ENCODE peak calls at places on chromosomes 3 and 15, in eight cellular contexts. One of them, this sample, is unnamed.

GRCh38 chr15:65249641-65250040 is 37.0 kb downstream of the PARP16 start:
- DNase-seq in adrenal gland: no peak
- DNase-seq in NB4: no peak
- DNase-seq in GM12878: peak
- DNase-seq in heart left ventricle: no peak
- DNase-seq in upper lobe of right lung: no peak
- DNase-seq in IMR-90: peak
- DNase-seq in CD8-positive, alpha-beta T cell: no peak
- DNase-seq in this sample: no peak

GRCh38 chr15:32866486-32867312 is 148.9 kb downstream of the GREM1 start:
- DNase-seq in IMR-90: peak
- DNase-seq in heart left ventricle: no peak
- DNase-seq in CD8-positive, alpha-beta T cell: no peak
- DNase-seq in NB4: peak
- DNase-seq in GM12878: no peak
- DNase-seq in upper lobe of right lung: no peak
- DNase-seq in adrenal gland: no peak
- DNase-seq in this sample: no peak

GRCh38 chr3:132723024-132723462 is 834 bp upstream of the NPHP3 start:
- DNase-seq in adrenal gland: no peak
- DNase-seq in heart left ventricle: no peak
- DNase-seq in CD8-positive, alpha-beta T cell: no peak
- DNase-seq in IMR-90: no peak
- DNase-seq in NB4: no peak
- DNase-seq in upper lobe of right lung: no peak
- DNase-seq in GM12878: no peak
- DNase-seq in this sample: no peak

GRCh38 chr3:161051856-161052255 is 53.3 kb downstream of the B3GALNT1 start:
- DNase-seq in heart left ventricle: no peak
- DNase-seq in IMR-90: no peak
- DNase-seq in adrenal gland: no peak
- DNase-seq in NB4: no peak
- DNase-seq in upper lobe of right lung: no peak
- DNase-seq in GM12878: no peak
- DNase-seq in CD8-positive, alpha-beta T cell: no peak
- DNase-seq in this sample: no peak

GRCh38 chr15:41207687-41208448 is 22.7 kb downstream of the EXD1 start:
- DNase-seq in GM12878: no peak
- DNase-seq in upper lobe of right lung: no peak
- DNase-seq in adrenal gland: no peak
- DNase-seq in NB4: no peak
- DNase-seq in IMR-90: peak
- DNase-seq in heart left ventricle: no peak
- DNase-seq in CD8-positive, alpha-beta T cell: no peak
- DNase-seq in this sample: no peak

GRCh38 chr3:132872711-132873110 is 150.5 kb upstream of the NPHP3 start:
- DNase-seq in IMR-90: no peak
- DNase-seq in adrenal gland: no peak
- DNase-seq in NB4: no peak
- DNase-seq in upper lobe of right lung: no peak
- DNase-seq in heart left ventricle: no peak
- DNase-seq in GM12878: no peak
- DNase-seq in CD8-positive, alpha-beta T cell: no peak
- DNase-seq in this sample: no peak

GRCh38 chr15:62519900-62520299 is 354.8 kb upstream of the C2CD4B start:
- DNase-seq in upper lobe of right lung: no peak
- DNase-seq in heart left ventricle: no peak
- DNase-seq in IMR-90: no peak
- DNase-seq in CD8-positive, alpha-beta T cell: no peak
- DNase-seq in GM12878: no peak
- DNase-seq in adrenal gland: no peak
- DNase-seq in NB4: no peak
- DNase-seq in this sample: no peak

GRCh38 chr3:23607184-23607847 is 198.4 kb upstream of the UBE2E1 start:
- DNase-seq in upper lobe of right lung: no peak
- DNase-seq in adrenal gland: no peak
- DNase-seq in NB4: no peak
- DNase-seq in heart left ventricle: no peak
- DNase-seq in IMR-90: peak
- DNase-seq in CD8-positive, alpha-beta T cell: no peak
- DNase-seq in GM12878: no peak
- DNase-seq in this sample: no peak

GRCh38 chr3:44867421-44868111 is 5.9 kb downstream of the TMEM42 start:
- DNase-seq in IMR-90: no peak
- DNase-seq in CD8-positive, alpha-beta T cell: no peak
- DNase-seq in upper lobe of right lung: no peak
- DNase-seq in adrenal gland: no peak
- DNase-seq in NB4: no peak
- DNase-seq in heart left ventricle: no peak
- DNase-seq in GM12878: no peak
- DNase-seq in this sample: no peak

GRCh38 chr15:51289290-51289689 is 49.1 kb downstream of the CYP19A1 start:
- DNase-seq in NB4: no peak
- DNase-seq in GM12878: no peak
- DNase-seq in heart left ventricle: no peak
- DNase-seq in adrenal gland: no peak
- DNase-seq in upper lobe of right lung: no peak
- DNase-seq in CD8-positive, alpha-beta T cell: no peak
- DNase-seq in IMR-90: no peak
- DNase-seq in this sample: no peak

GRCh38 chr15:75646944-75647364 is 758 bp upstream of the SNX33 start:
- DNase-seq in NB4: peak
- DNase-seq in heart left ventricle: peak
- DNase-seq in upper lobe of right lung: peak
- DNase-seq in CD8-positive, alpha-beta T cell: peak
- DNase-seq in IMR-90: no peak
- DNase-seq in GM12878: no peak
- DNase-seq in adrenal gland: peak
- DNase-seq in this sample: peak

GRCh38 chr15:73237910-73238309 is 130.8 kb downstream of the HCN4 start:
- DNase-seq in heart left ventricle: no peak
- DNase-seq in IMR-90: no peak
- DNase-seq in NB4: no peak
- DNase-seq in adrenal gland: no peak
- DNase-seq in GM12878: no peak
- DNase-seq in upper lobe of right lung: no peak
- DNase-seq in CD8-positive, alpha-beta T cell: no peak
- DNase-seq in this sample: no peak

GRCh38 chr3:127140501-127141460 is 52.1 kb upstream of the PRR23E start:
- DNase-seq in adrenal gland: no peak
- DNase-seq in NB4: no peak
- DNase-seq in CD8-positive, alpha-beta T cell: no peak
- DNase-seq in IMR-90: no peak
- DNase-seq in upper lobe of right lung: no peak
- DNase-seq in heart left ventricle: no peak
- DNase-seq in GM12878: no peak
- DNase-seq in this sample: no peak

GRCh38 chr3:18189651-18190050 is 235.5 kb downstream of the SATB1 start:
- DNase-seq in CD8-positive, alpha-beta T cell: no peak
- DNase-seq in IMR-90: peak
- DNase-seq in heart left ventricle: no peak
- DNase-seq in GM12878: no peak
- DNase-seq in adrenal gland: no peak
- DNase-seq in NB4: no peak
- DNase-seq in upper lobe of right lung: no peak
- DNase-seq in this sample: no peak

GRCh38 chr3:175526609-175527280 is 667.6 kb downstream of the NAALADL2 start:
- DNase-seq in GM12878: no peak
- DNase-seq in IMR-90: peak
- DNase-seq in NB4: peak
- DNase-seq in upper lobe of right lung: no peak
- DNase-seq in adrenal gland: no peak
- DNase-seq in CD8-positive, alpha-beta T cell: no peak
- DNase-seq in heart left ventricle: no peak
- DNase-seq in this sample: no peak
- H3K4me3 ChIP-seq in GM12878: no peak
- H3K4me3 ChIP-seq in IMR-90: peak
- H3K4me3 ChIP-seq in NB4: peak
- H3K4me3 ChIP-seq in upper lobe of right lung: peak
- H3K4me3 ChIP-seq in adrenal gland: peak
- H3K4me3 ChIP-seq in CD8-positive, alpha-beta T cell: no peak
- H3K4me3 ChIP-seq in heart left ventricle: peak
- H3K4me3 ChIP-seq in this sample: no peak

DNA sequence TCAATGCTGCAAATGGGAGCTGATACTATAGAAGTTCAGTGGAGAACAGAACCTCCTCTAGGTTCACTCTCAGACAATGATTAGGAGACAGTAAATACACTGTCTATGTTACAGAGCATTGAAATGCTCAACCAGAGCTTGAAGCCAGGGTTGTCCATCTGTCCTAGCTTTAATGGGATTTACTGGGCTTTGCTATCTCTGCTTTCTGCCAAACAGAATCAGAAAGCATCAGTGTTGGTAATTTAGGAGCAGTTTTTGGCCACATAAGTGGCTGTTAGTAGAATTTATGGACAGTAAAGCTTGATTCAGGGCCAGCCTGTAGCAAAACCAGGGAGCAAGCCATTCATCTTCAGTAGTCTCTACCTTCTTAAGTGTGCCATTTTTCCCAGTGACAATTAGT is 396.3 kb downstream of the LSAMP start:
- DNase-seq in NB4: no peak
- DNase-seq in IMR-90: no peak
- DNase-seq in upper lobe of right lung: no peak
- DNase-seq in heart left ventricle: no peak
- DNase-seq in adrenal gland: no peak
- DNase-seq in GM12878: no peak
- DNase-seq in CD8-positive, alpha-beta T cell: no peak
- DNase-seq in this sample: no peak
- H3K4me3 ChIP-seq in NB4: no peak
- H3K4me3 ChIP-seq in IMR-90: no peak
- H3K4me3 ChIP-seq in upper lobe of right lung: no peak
- H3K4me3 ChIP-seq in heart left ventricle: no peak
- H3K4me3 ChIP-seq in adrenal gland: no peak
- H3K4me3 ChIP-seq in GM12878: no peak
- H3K4me3 ChIP-seq in CD8-positive, alpha-beta T cell: no peak
- H3K4me3 ChIP-seq in this sample: no peak

GRCh38 chr3:59046839-59047238 is 3.0 kb downstream of the CFAP20DC start:
- DNase-seq in NB4: no peak
- DNase-seq in GM12878: no peak
- DNase-seq in CD8-positive, alpha-beta T cell: no peak
- DNase-seq in adrenal gland: no peak
- DNase-seq in upper lobe of right lung: no peak
- DNase-seq in heart left ventricle: no peak
- DNase-seq in IMR-90: no peak
- DNase-seq in this sample: no peak
- H3K4me3 ChIP-seq in NB4: no peak
- H3K4me3 ChIP-seq in GM12878: no peak
- H3K4me3 ChIP-seq in CD8-positive, alpha-beta T cell: no peak
- H3K4me3 ChIP-seq in adrenal gland: no peak
- H3K4me3 ChIP-seq in upper lobe of right lung: no peak
- H3K4me3 ChIP-seq in heart left ventricle: no peak
- H3K4me3 ChIP-seq in IMR-90: no peak
- H3K4me3 ChIP-seq in this sample: no peak

DNA sequence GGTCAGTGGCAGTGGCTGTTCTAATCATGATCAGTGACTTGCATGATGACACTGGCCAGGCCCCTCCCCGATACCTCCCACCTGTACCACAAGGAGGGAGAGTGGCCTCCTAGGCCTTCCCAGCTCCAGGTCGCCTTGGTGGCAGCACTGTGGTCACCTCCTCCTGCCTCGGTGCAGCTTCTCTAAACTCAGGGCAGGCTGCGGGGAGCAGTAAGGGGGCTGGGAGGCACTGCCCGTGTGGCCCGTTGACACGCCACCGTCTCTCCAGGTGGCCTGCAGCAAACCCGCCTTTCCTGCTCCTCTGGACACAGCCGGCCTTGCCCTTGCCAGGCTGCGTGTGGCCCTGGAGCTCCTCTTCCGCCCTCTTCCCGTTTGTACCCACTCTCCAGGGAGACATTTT is 184.1 kb downstream of the XXYLT1 start:
- DNase-seq in CD8-positive, alpha-beta T cell: no peak
- DNase-seq in NB4: no peak
- DNase-seq in adrenal gland: no peak
- DNase-seq in IMR-90: no peak
- DNase-seq in upper lobe of right lung: peak
- DNase-seq in heart left ventricle: no peak
- DNase-seq in GM12878: no peak
- DNase-seq in this sample: peak
- H3K4me3 ChIP-seq in CD8-positive, alpha-beta T cell: no peak
- H3K4me3 ChIP-seq in NB4: no peak
- H3K4me3 ChIP-seq in adrenal gland: no peak
- H3K4me3 ChIP-seq in IMR-90: no peak
- H3K4me3 ChIP-seq in upper lobe of right lung: no peak
- H3K4me3 ChIP-seq in heart left ventricle: no peak
- H3K4me3 ChIP-seq in GM12878: no peak
- H3K4me3 ChIP-seq in this sample: no peak

GRCh38 chr3:4584537-4585249 is 91.5 kb downstream of the ITPR1 start:
- DNase-seq in heart left ventricle: peak
- DNase-seq in upper lobe of right lung: no peak
- DNase-seq in GM12878: peak
- DNase-seq in adrenal gland: no peak
- DNase-seq in NB4: peak
- DNase-seq in IMR-90: peak
- DNase-seq in CD8-positive, alpha-beta T cell: no peak
- DNase-seq in this sample: peak
- H3K4me3 ChIP-seq in heart left ventricle: peak
- H3K4me3 ChIP-seq in upper lobe of right lung: peak
- H3K4me3 ChIP-seq in GM12878: peak
- H3K4me3 ChIP-seq in adrenal gland: no peak
- H3K4me3 ChIP-seq in NB4: peak
- H3K4me3 ChIP-seq in IMR-90: peak
- H3K4me3 ChIP-seq in CD8-positive, alpha-beta T cell: peak
- H3K4me3 ChIP-seq in this sample: peak

DNA sequence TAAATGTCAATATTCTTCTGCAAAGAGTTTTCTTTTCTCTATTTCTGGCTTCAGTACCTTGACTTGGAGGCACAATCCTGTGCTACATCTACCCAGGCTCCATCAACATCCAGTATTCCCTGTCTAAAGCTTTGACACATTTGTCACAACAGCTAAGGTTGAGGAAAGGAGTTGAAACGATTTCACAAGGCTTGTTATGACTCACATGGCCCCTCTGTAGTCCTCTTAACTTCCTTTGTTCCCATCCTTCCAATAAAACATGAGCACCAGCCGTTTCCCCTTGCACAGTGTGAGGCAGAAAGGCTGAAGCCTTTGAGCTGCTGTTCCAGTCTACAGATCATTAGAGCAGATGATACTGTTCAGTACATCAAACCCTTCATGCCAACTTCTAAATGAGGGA is 163.0 kb upstream of the TMCO5A start:
- DNase-seq in heart left ventricle: no peak
- DNase-seq in upper lobe of right lung: no peak
- DNase-seq in NB4: peak
- DNase-seq in CD8-positive, alpha-beta T cell: no peak
- DNase-seq in IMR-90: peak
- DNase-seq in adrenal gland: no peak
- DNase-seq in GM12878: no peak
- DNase-seq in this sample: no peak
- H3K4me3 ChIP-seq in heart left ventricle: no peak
- H3K4me3 ChIP-seq in upper lobe of right lung: no peak
- H3K4me3 ChIP-seq in NB4: no peak
- H3K4me3 ChIP-seq in CD8-positive, alpha-beta T cell: no peak
- H3K4me3 ChIP-seq in IMR-90: no peak
- H3K4me3 ChIP-seq in adrenal gland: no peak
- H3K4me3 ChIP-seq in GM12878: no peak
- H3K4me3 ChIP-seq in this sample: no peak

GRCh38 chr3:71078723-71079525 is 504.6 kb downstream of the FOXP1 start:
- DNase-seq in IMR-90: no peak
- DNase-seq in upper lobe of right lung: no peak
- DNase-seq in GM12878: no peak
- DNase-seq in adrenal gland: no peak
- DNase-seq in NB4: peak
- DNase-seq in CD8-positive, alpha-beta T cell: no peak
- DNase-seq in heart left ventricle: no peak
- DNase-seq in this sample: no peak
- H3K4me3 ChIP-seq in IMR-90: no peak
- H3K4me3 ChIP-seq in upper lobe of right lung: no peak
- H3K4me3 ChIP-seq in GM12878: no peak
- H3K4me3 ChIP-seq in adrenal gland: no peak
- H3K4me3 ChIP-seq in NB4: no peak
- H3K4me3 ChIP-seq in CD8-positive, alpha-beta T cell: no peak
- H3K4me3 ChIP-seq in heart left ventricle: no peak
- H3K4me3 ChIP-seq in this sample: no peak

This sample was measured in upper lobe of left lung.